ENCODE peak calls at places on chromosomes 2 and 18, in four cellular contexts. M is breast epithelium, Y is neuronal stem cell, H is psoas muscle. E is an unnamed sample. For H3K36me3, the result is how much of the 10 kb centered on the place peaks cover.

GRCh38 chr2:108067820-108068405 is 81.6 kb downstream of the SLC5A7 start:
- DNase-seq in H (no peak), Y (no peak), M (no peak), E (no peak)

GRCh38 chr2:218834685-218835084 is 3.1 kb upstream of the PRKAG3 start:
- DNase-seq in Y (no peak), M (no peak), H (peak), E (no peak)

GRCh38 chr2:207330912-207331311 is 165.2 kb upstream of the KLF7 start:
- DNase-seq in M (no peak), Y (no peak), H (no peak), E (peak)

GRCh38 chr2:158718196-158718585 is 76.9 kb upstream of the DAPL1 start:
- DNase-seq in H (no peak), M (no peak), Y (no peak), E (no peak)

GRCh38 chr2:190533175-190533967 is 1.2 kb downstream of the NEMP2 start:
- DNase-seq in M (no peak), H (no peak), Y (no peak), E (no peak)

GRCh38 chr2:127679680-127680361 is 4.5 kb upstream of the LIMS2 start:
- DNase-seq in H (no peak), M (no peak), Y (no peak), E (no peak)

GRCh38 chr18:35244671-35245070 is 3.8 kb downstream of the ZNF397 start:
- DNase-seq in M (no peak), Y (no peak), H (no peak), E (no peak)

GRCh38 chr2:23121968-23122648 is 262.9 kb upstream of the KLHL29 start:
- DNase-seq in Y (no peak), H (no peak), M (no peak), E (no peak)

GRCh38 chr18:48832961-48833700 is 117.6 kb downstream of the SMAD7 start:
- DNase-seq in H (peak), Y (no peak), M (peak), E (peak)

GRCh38 chr18:4450065-4450676 is 4.9 kb downstream of the DLGAP1 start:
- DNase-seq in H (no peak), M (no peak), Y (no peak), E (no peak)

GRCh38 chr18:53283708-53284107 is 940.8 kb downstream of the MBD2 start:
- DNase-seq in H (no peak), Y (no peak), M (no peak), E (no peak)

DNA sequence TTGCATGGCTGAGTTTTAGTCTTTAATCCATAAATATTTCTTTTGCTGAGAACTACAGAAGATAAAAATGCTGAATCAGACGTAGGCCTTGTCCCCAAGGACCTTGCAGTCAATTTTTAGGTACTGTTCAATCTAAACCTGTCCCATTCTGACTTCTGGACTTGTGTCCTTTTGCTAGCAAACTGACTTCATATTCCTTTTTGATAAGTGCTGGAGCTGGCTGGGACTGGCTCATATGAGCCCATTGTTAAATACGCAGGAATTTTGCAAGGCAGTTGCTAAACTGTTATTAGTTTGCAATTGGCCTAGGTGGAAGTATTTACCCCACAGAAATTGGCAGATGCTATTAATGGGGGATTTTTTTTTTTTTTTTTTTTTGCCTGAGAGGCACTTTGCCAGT is 941.4 kb downstream of the DCC start:
- DNase-seq in H (no peak), M (no peak), Y (no peak), E (no peak)
- H3K36me3 ChIP-seq in H (under half), M (under half), Y (under half), E (under half)

GRCh38 chr2:241038374-241039180 is 40.2 kb downstream of the SNED1 start:
- DNase-seq in Y (no peak), H (no peak), M (peak), E (no peak)
- H3K36me3 ChIP-seq in Y (under half), H (half or more), M (under half), E (under half)

DNA sequence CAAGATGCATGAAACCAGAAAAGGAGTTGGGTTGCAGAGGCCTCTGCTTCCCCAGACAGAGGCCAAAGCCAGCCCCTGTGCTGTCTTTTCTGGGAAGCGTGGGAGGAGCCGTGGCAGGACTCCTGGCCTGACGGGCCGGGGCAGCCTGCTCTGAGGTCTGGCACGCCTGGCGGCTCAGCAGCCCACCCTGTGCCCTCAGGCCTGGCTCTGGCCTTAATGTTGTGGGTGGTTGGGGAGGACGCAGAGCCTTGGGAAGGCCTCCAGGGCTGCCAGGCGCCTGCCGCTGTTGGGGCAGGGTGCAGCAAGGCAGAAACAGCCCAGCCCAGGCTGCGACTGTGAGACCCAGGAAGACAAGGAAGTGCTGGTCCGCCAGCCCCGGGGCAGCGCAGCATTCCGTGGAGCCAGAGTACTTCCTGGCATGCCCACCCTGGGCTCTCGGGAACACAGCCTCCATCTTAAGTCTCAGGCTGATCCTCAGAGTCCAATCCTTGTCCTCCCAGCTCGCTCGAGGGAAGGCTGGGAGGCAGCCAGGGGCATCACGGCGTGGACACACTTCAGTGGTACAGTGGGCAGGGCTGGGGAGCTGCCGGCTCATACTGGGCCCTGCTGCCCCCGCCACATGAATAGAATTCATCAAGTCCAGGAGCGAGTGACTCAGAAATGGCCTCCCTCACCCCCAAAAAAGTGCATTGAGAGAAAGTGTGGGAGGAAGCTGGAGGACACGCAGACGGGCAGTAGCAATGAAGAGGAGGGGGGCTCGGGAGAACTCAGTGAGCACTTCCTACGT is 72.6 kb downstream of the EMX1 start:
- DNase-seq in H (peak), M (peak), Y (no peak), E (peak)
- H3K36me3 ChIP-seq in H (under half), M (under half), Y (under half), E (under half)

GRCh38 chr2:84441505-84441904 is 17.6 kb downstream of the SUCLG1 start:
- DNase-seq in H (no peak), Y (no peak), M (no peak), E (no peak)
- H3K36me3 ChIP-seq in H (half or more), Y (half or more), M (under half), E (under half)